ENCODE peak calls at places on chromosomes 12 and 14, in four cellular contexts. K is tibial artery, X is astrocyte of the spinal cord, U is A549. T is an unnamed sample.

GRCh38 chr14:99389171-99389826 is 91.4 kb downstream of the SETD3 start:
- DNase-seq in X (peak), K (no peak), U (peak), T (peak)

GRCh38 chr12:60174914-60175313 is 579.1 kb downstream of the SLC16A7 start:
- DNase-seq in U (no peak), K (no peak), X (no peak), T (no peak)

GRCh38 chr14:41609704-41610183 is 3.1 kb downstream of the LRFN5 start:
- DNase-seq in U (no peak), K (no peak), X (peak), T (no peak)

GRCh38 chr12:51798507-51798906 is 50.0 kb downstream of the FIGNL2 start:
- DNase-seq in K (no peak), X (no peak), U (no peak), T (no peak)

GRCh38 chr12:49507139-49507538 is 31.7 kb upstream of the KCNH3 start:
- DNase-seq in X (peak), U (peak), K (no peak), T (no peak)

GRCh38 chr14:33040548-33041140 is 102.0 kb downstream of the NPAS3 start:
- DNase-seq in X (peak), K (no peak), U (no peak), T (no peak)

GRCh38 chr12:104656921-104657320 is 200.2 kb downstream of the CHST11 start:
- DNase-seq in X (peak), U (no peak), K (peak), T (no peak)

GRCh38 chr14:44462372-44462771 is 44.7 kb downstream of the FSCB start:
- DNase-seq in U (no peak), X (no peak), K (no peak), T (no peak)

GRCh38 chr14:61927015-61927414 is 164.8 kb downstream of the SNAPC1 start:
- DNase-seq in U (no peak), K (no peak), X (peak), T (no peak)

GRCh38 chr14:48936352-48936751 is 649.8 kb downstream of the RPS29 start:
- DNase-seq in K (no peak), X (peak), U (no peak), T (no peak)

GRCh38 chr14:52253503-52253902 is 14.0 kb upstream of the PTGDR start:
- DNase-seq in K (no peak), U (no peak), X (no peak), T (no peak)

GRCh38 chr14:38958589-38958988 is 144.4 kb downstream of the SEC23A start:
- DNase-seq in X (no peak), K (no peak), U (no peak), T (no peak)

GRCh38 chr12:38664661-38665269 is 240.6 kb downstream of the CPNE8 start:
- DNase-seq in K (no peak), X (no peak), U (no peak), T (peak)

GRCh38 chr12:49362077-49362476 is 5.2 kb upstream of the SPATS2 start:
- DNase-seq in X (no peak), U (no peak), K (no peak), T (no peak)

GRCh38 chr12:62438098-62438692 is 28.4 kb upstream of the MON2 start:
- DNase-seq in U (peak), X (peak), K (no peak), T (peak)

GRCh38 chr12:77599782-77600491 is 230.8 kb upstream of the NAV3 start:
- DNase-seq in K (no peak), U (no peak), X (no peak), T (no peak)

GRCh38 chr12:93102289-93102688 is 173.2 kb upstream of the EEA1 start:
- DNase-seq in K (no peak), X (no peak), U (no peak), T (no peak)

GRCh38 chr14:35533357-35534129 is 421 bp upstream of the INSM2 start:
- DNase-seq in K (no peak), U (peak), X (peak), T (peak)

GRCh38 chr12:34598851-34599529 is 576.7 kb downstream of the ALG10 start:
- DNase-seq in U (no peak), K (peak), X (no peak), T (no peak)

GRCh38 chr12:2301531-2302461 is 249.0 kb downstream of the CACNA1C start:
- DNase-seq in K (peak), U (no peak), X (peak), T (no peak)

GRCh38 chr12:108686753-108687152 is 44.6 kb downstream of the CORO1C start:
- DNase-seq in X (no peak), U (no peak), K (no peak), T (peak)

GRCh38 chr12:124625867-124626675 is 58.7 kb upstream of the NCOR2 start:
- DNase-seq in K (peak), X (peak), U (peak), T (peak)

GRCh38 chr12:127083028-127083949 is 1183.7 kb upstream of the TMEM132C start:
- DNase-seq in U (peak), K (no peak), X (peak), T (peak)

GRCh38 chr12:111033281-111034147 is 113.1 kb upstream of the MYL2 start:
- DNase-seq in U (no peak), X (no peak), K (peak), T (peak)
- TF ChIP-seq CTCF in U (peak), X (peak), K (no peak), T (peak)

GRCh38 chr14:20823859-20824258 is 21.2 kb upstream of the RNASE1 start:
- DNase-seq in U (no peak), K (no peak), X (no peak), T (no peak)
- TF ChIP-seq CTCF in U (no peak), K (no peak), X (no peak), T (no peak)

DNA sequence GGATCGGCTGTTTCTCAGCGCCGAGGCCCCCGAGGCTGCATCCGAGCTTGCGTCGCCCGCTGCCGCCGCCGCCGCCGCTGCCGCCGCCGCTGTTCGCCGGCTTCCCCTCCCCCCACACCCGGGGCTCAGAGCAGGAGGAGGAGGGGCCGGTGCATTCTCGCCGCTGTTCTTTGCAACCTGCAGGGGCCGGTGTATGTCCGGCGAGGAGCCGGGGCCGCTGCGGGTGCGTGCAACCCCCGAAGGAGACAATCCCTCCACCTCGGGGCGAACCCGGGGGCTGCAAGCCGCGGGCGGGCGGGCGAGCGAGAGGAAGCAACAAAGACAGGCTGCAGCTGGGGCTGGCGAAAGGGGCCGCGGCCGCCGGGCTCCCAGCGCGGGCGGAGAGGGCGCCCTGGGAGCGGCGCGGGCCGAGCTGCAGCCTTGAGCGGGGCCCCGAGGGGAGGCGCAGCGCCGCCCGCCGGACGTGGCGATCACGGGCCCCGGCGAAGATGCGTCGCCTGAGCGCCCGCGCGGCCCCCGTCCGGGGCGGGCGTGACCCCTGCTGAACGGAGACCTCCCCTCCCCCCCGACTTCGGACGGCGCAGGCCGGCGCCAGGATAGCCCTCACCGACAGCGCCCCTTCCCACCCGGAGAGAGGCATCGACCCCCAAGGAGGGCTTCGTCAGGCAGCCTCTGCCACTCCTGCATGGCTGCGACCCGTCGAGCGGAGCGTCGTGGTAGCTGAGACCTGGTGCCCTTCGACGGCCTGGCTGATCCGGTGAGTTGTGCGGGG is 702 bp downstream of the FAM222A start:
- DNase-seq in U (peak), K (no peak), X (peak), T (peak)
- TF ChIP-seq CTCF in U (peak), K (no peak), X (peak), T (no peak)

GRCh38 chr12:9135903-9136310 is 20.2 kb upstream of the A2M start:
- DNase-seq in X (no peak), K (no peak), U (no peak), T (no peak)

GRCh38 chr12:9130244-9130643 is 14.5 kb upstream of the A2M start:
- DNase-seq in U (no peak), X (no peak), K (no peak), T (no peak)

GRCh38 chr12:9133243-9133938 is 17.7 kb upstream of the A2M start:
- DNase-seq in U (no peak), K (no peak), X (peak), T (no peak)

GRCh38 chr12:9132008-9132535 is 16.4 kb upstream of the A2M start:
- DNase-seq in U (no peak), X (no peak), K (no peak), T (no peak)

DNA sequence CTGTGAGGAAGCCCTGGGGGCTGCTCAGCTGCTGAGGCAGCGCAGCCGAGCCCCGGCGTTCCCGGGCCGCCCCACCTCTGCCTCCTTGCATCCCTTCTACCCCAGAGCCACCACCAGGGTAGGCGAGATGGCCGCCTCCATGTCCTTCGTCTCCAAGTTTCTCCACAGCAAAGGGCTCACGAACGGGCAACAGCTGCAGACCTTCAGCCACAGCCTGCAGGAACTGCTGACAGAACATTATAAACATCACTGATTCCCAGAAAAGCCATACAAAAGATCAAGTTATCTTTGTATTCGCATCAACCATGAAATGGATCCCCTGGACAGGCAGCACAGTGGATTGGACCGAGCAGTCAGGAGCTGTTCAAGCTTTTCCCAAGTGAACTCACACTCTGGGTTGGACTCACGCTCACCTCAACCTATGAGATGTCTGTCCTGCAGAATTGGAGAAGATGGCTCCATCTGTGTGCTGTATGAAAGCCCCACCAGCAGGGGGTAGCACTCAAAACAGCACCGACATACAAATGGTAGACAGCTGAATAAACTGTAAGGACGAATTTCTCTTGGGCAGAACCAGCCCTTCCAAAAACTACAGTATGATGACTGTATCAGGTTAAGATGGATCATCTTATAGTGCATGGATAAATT is 19.4 kb upstream of the A2M start:
- DNase-seq in U (peak), X (no peak), K (no peak), T (peak)
- TF ChIP-seq CTCF in U (peak), X (no peak), K (no peak), T (peak)

GRCh38 chr12:54033980-54034783 is 1.3 kb downstream of the HOXC5 start:
- DNase-seq in U (no peak), X (peak), K (peak), T (peak)

GRCh38 chr12:54032627-54033100 is at the start of gene HOXC5:
- DNase-seq in X (peak), K (peak), U (peak), T (peak)

GRCh38 chr12:54034784-54035310 is 2.0 kb downstream of the HOXC5 start:
- DNase-seq in U (no peak), K (peak), X (no peak), T (no peak)

GRCh38 chr12:54032220-54032619 is 630 bp upstream of the HOXC5 start:
- DNase-seq in X (no peak), K (no peak), U (no peak), T (no peak)

GRCh38 chr12:54033106-54033979 is 493 bp downstream of the HOXC5 start:
- DNase-seq in K (peak), U (peak), X (peak), T (peak)
- TF ChIP-seq CTCF in K (no peak), U (no peak), X (no peak), T (no peak)

GRCh38 chr12:116448165-116448756 is 110.9 kb upstream of the MAP1LC3B2 start:
- DNase-seq in K (no peak), U (no peak), X (no peak), T (no peak)
- TF ChIP-seq CTCF in K (no peak), U (no peak), X (no peak), T (no peak)